ENCODE peak calls at places on chromosomes 2 and 18, in ten cellular contexts. Q is brain microvascular endothelial cell; U is fibroblast of lung; G is left ventricle myocardium inferior; T is CD4-positive, alpha-beta memory T cell; L is GM06990; W is H7; I is SJSA1; K is retinal pigment epithelial cell; O is foreskin fibroblast. M is an unnamed sample.
A peak's percentile ranks its signal among the peaks of the same experiment; 100 is the strongest.

GRCh38 chr2:142973160-142973821 is 95.8 kb downstream of the KYNU start:
- DNase-seq in Q (no peak), U (peak; percentile 58), G (no peak), T (no peak), L (no peak), W (no peak), I (no peak), K (no peak), O (peak; percentile 30), M (no peak)

GRCh38 chr2:12213222-12213621 is 466.8 kb downstream of the LPIN1 start:
- DNase-seq in Q (no peak), U (peak; percentile 35), G (no peak), T (no peak), L (no peak), W (no peak), I (no peak), K (no peak), O (no peak), M (peak; percentile 16)

GRCh38 chr2:159064446-159065301 is 96.2 kb downstream of the TANC1 start:
- DNase-seq in Q (peak; percentile 43), U (peak; percentile 77), G (no peak), T (no peak), L (no peak), W (peak; percentile 60), I (no peak), K (no peak), O (peak; percentile 71), M (no peak)

GRCh38 chr18:46641917-46642316 is 15.1 kb downstream of the LOXHD1 start:
- DNase-seq in Q (no peak), U (peak; percentile 12), G (no peak), T (no peak), L (no peak), W (no peak), I (no peak), K (no peak), O (no peak), M (no peak)

GRCh38 chr2:51620830-51621229 is 588.9 kb upstream of the NRXN1 start:
- DNase-seq in Q (no peak), U (peak; percentile 54), G (no peak), T (no peak), L (no peak), W (no peak), I (no peak), K (peak; percentile 18), O (peak; percentile 4), M (no peak)

GRCh38 chr2:176161041-176161785 is 4.1 kb downstream of the HOXD3 start:
- DNase-seq in Q (no peak), U (peak; percentile 69), G (no peak), T (no peak), L (no peak), W (no peak), I (no peak), K (no peak), O (no peak), M (no peak)

GRCh38 chr2:175679231-175679630 is 322.8 kb downstream of the LNPK start:
- DNase-seq in Q (no peak), U (no peak), G (no peak), T (no peak), L (no peak), W (no peak), I (no peak), K (no peak), O (no peak), M (no peak)

GRCh38 chr2:191636235-191636543 is 41.7 kb upstream of the NABP1 start:
- DNase-seq in Q (peak; percentile 81), U (peak; percentile 97), G (no peak), T (no peak), L (no peak), W (no peak), I (peak; percentile 91), K (peak; percentile 69), O (peak; percentile 89), M (no peak)

GRCh38 chr2:69013123-69013836 is at the start of gene ANTXR1:
- DNase-seq in Q (peak; percentile 64), U (peak; percentile 80), G (peak; percentile 22), T (peak; percentile 15), L (peak; percentile 13), W (peak; percentile 91), I (peak; percentile 68), K (no peak), O (peak; percentile 85), M (peak; percentile 35)

GRCh38 chr2:61789807-61790602 is 63.9 kb downstream of the FAM161A start:
- DNase-seq in Q (no peak), U (no peak), G (no peak), T (no peak), L (no peak), W (no peak), I (no peak), K (no peak), O (no peak), M (no peak)

GRCh38 chr2:61793389-61793836 is 60.4 kb downstream of the FAM161A start:
- DNase-seq in Q (peak; percentile 58), U (peak; percentile 37), G (peak; percentile 47), T (peak; percentile 70), L (peak; percentile 57), W (peak; percentile 87), I (peak; percentile 50), K (no peak), O (peak; percentile 80), M (peak; percentile 49)

GRCh38 chr2:61787941-61788340 is 65.9 kb downstream of the FAM161A start:
- DNase-seq in Q (no peak), U (no peak), G (no peak), T (no peak), L (no peak), W (no peak), I (no peak), K (no peak), O (no peak), M (no peak)

GRCh38 chr2:61795408-61795807 is 58.5 kb downstream of the FAM161A start:
- DNase-seq in Q (no peak), U (no peak), G (no peak), T (no peak), L (no peak), W (no peak), I (no peak), K (no peak), O (no peak), M (no peak)

DNA sequence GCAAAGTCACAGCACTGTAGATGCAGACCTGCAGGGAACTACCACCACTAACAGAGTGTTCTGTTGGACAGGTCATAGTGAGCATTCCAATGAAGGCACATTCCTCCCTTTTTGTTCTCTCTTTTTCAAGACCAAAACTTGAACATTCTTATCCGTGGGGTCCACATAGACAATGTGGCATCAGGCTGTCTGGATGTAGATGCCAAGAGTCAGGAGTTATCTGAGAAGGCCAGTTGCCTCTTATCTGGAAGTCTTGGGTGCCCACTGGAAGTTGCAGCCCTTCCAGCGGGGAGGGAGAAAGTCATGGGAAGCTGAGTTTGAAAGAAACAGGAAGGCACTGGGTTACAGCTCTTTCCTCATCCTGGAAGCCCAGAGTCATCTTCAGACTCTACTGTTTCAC is 61.5 kb downstream of the FAM161A start:
- DNase-seq in Q (no peak), U (no peak), G (no peak), T (no peak), L (no peak), W (no peak), I (no peak), K (no peak), O (no peak), M (no peak)
- H3K4me3 ChIP-seq in Q (no peak overlapping the region), U (no peak overlapping the region), G (no peak overlapping the region), T (no peak overlapping the region), L (no peak overlapping the region), W (no peak overlapping the region), I (no peak overlapping the region), K (no peak overlapping the region), O (no peak overlapping the region), M (no peak overlapping the region)

DNA sequence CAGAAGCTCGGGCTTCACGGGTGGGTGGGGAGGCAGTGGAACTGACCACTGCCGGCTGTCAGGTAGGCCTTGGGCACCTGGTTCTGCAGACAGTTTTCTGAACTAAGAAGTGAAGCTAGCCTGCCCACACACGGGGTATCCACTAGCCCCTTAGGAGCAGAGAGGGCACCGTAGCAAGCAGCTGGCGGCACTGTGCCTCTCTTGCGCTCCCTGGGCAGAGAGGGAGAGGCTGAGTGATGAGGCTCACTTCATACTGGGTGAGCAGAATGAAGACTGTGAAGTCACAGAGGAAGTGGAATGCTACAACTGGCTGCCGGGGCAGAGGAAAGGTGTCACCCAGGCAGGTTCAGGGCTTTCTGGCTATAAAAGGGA is 753 bp downstream of the ITPRIPL1 start:
- DNase-seq in Q (no peak), U (no peak), G (no peak), T (peak; percentile 61), L (peak; percentile 50), W (no peak), I (no peak), K (no peak), O (peak; percentile 24), M (no peak)
- H3K4me3 ChIP-seq in Q (peak overlapping the region; percentile 61), U (peak overlapping the region; percentile 55), G (peak overlapping the region; percentile 77), T (peak overlapping the region; percentile 69), L (peak overlapping the region; percentile 75), W (peak overlapping the region; percentile 60), I (no peak overlapping the region), K (no peak overlapping the region), O (peak overlapping the region; percentile 60), M (peak overlapping the region; percentile 86)

DNA sequence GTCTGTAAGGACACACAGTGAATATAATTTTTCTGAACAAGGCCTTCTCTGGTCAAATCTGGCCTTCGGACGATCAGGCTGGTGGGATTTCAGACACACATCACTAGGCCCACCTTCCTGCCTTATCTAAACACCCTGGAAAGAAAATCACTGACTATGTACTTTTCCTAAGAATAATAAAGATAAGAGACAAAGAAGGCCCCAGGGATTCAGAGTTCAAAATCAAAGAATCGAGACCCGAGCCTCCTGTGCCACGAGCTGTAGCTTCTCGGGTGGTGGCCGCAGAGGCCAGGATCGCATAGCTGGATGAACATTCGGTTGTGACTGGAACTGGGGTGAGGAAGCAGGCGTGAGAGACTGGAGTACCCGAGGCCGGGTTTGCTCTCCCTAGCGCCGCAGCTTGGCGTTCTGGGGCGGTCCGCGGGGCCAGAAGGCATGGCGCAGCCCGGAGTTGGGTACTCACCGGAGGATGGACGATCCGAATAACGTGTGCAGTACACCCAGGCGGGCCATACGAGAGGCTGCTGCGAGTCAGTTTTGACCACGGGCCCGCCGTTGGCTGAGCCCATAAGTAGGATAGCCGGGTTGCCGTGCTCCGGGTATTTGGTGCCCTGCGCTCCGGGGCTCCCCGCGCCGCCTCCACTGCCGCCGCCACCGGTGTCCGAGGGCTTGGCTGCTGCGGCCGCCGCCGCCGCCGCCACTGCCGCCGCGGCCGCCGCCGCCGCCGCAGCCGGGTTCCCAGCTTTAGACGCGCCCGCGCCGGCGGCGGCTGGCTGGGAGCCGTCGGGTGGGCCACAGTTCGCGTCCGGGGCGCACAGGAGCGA is 1.4 kb downstream of the EN1 start:
- DNase-seq in Q (no peak), U (no peak), G (no peak), T (no peak), L (no peak), W (peak; percentile 67), I (no peak), K (no peak), O (peak; percentile 28), M (no peak)
- H3K4me3 ChIP-seq in Q (no peak overlapping the region), U (no peak overlapping the region), G (peak overlapping the region; percentile 50), T (no peak overlapping the region), L (no peak overlapping the region), W (peak overlapping the region; percentile 19), I (peak overlapping the region; percentile 80), K (no peak overlapping the region), O (peak overlapping the region; percentile 15), M (no peak overlapping the region)

DNA sequence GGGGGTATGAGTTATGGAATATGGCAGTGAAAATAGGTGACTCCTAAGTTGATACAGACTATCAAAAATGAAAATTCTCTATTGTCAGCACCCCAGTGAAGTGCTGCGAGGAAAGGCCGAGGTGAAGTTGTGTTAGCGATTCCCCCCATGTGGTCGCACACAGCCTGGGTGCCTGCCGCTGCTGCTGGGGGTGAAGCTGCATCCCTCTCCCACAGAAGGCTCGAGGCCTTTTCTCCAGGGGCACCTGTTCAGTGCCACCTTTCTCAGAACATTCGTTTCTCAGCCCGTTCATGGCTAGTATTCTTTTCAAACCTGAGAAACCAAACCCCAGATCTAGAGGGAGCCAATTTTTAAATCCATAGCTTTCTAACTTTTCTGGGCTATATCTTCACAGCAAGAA is 23.8 kb downstream of the HK2 start:
- DNase-seq in Q (no peak), U (no peak), G (no peak), T (no peak), L (no peak), W (no peak), I (no peak), K (no peak), O (no peak), M (no peak)
- H3K4me3 ChIP-seq in Q (no peak overlapping the region), U (no peak overlapping the region), G (no peak overlapping the region), T (no peak overlapping the region), L (no peak overlapping the region), W (no peak overlapping the region), I (no peak overlapping the region), K (no peak overlapping the region), O (no peak overlapping the region), M (no peak overlapping the region)

M was measured in Jurkat, Clone E6-1.